ENCODE peak calls at places on chromosomes 1 and 21, in seven cellular contexts. A, R, N, L, J, W and U are unnamed samples.

GRCh38 chr1:4481451-4481850 is 173.0 kb upstream of the AJAP1 start:
- DNase-seq in A (no peak), R (no peak), N (no peak), L (no peak), J (no peak), W (no peak), U (no peak)

GRCh38 chr1:159714529-159714928 is at the start of gene CRP:
- DNase-seq in A (no peak), R (no peak), N (no peak), L (no peak), J (no peak), W (no peak), U (no peak)

GRCh38 chr1:227748496-227749182 is 13.4 kb downstream of the SNAP47 start:
- DNase-seq in A (no peak), R (no peak), N (no peak), L (no peak), J (no peak), W (no peak), U (no peak)

GRCh38 chr21:21682172-21682571 is 684.0 kb downstream of the NCAM2 start:
- DNase-seq in A (no peak), R (no peak), N (no peak), L (no peak), J (no peak), W (peak; percentile 69), U (no peak)

GRCh38 chr1:227779651-227780050 is 35.8 kb upstream of the PRSS38 start:
- DNase-seq in A (no peak), R (no peak), N (no peak), L (no peak), J (no peak), W (no peak), U (no peak)

GRCh38 chr1:157407917-157408525 is 144.3 kb downstream of the FCRL5 start:
- DNase-seq in A (no peak), R (no peak), N (no peak), L (no peak), J (no peak), W (no peak), U (no peak)

GRCh38 chr1:51734899-51735745 is 118.2 kb downstream of the OSBPL9 start:
- DNase-seq in A (no peak), R (no peak), N (no peak), L (no peak), J (no peak), W (no peak), U (peak; percentile 26)

GRCh38 chr1:232450626-232451025 is 179.3 kb downstream of the SIPA1L2 start:
- DNase-seq in A (no peak), R (no peak), N (no peak), L (no peak), J (no peak), W (no peak), U (no peak)

GRCh38 chr1:27773732-27774445 is 870 bp downstream of the STX12 start:
- DNase-seq in A (no peak), R (no peak), N (no peak), L (no peak), J (peak; percentile 5), W (peak; percentile 45), U (peak; percentile 31)

GRCh38 chr1:66282343-66282852 is 251.6 kb upstream of the SGIP1 start:
- DNase-seq in A (peak; percentile 26), R (peak; percentile 33), N (peak; percentile 72), L (peak; percentile 54), J (no peak), W (peak; percentile 77), U (no peak)

GRCh38 chr21:30769724-30770431 is 14.7 kb upstream of the KRTAP21-1 start:
- DNase-seq in A (no peak), R (no peak), N (no peak), L (no peak), J (no peak), W (no peak), U (no peak)

GRCh38 chr1:24286246-24287010 is 32.7 kb upstream of the GRHL3 start:
- DNase-seq in A (no peak), R (no peak), N (no peak), L (no peak), J (peak; percentile 59), W (no peak), U (no peak)

GRCh38 chr1:241837901-241838300 is 10.1 kb upstream of the EXO1 start:
- DNase-seq in A (no peak), R (no peak), N (no peak), L (no peak), J (no peak), W (peak; percentile 51), U (no peak)

GRCh38 chr1:52365091-52365745 is 787 bp downstream of the CC2D1B start:
- DNase-seq in A (peak; percentile 44), R (peak; percentile 39), N (peak; percentile 9), L (no peak), J (no peak), W (peak; percentile 73), U (peak; percentile 32)